ENCODE peak calls at places on chromosome 9, in seven cellular contexts. B, H, D, Q, S, J and M are unnamed samples. For H3K9me3, the result is how much of the 10 kb centered on the place peaks cover.

GRCh38 chr9:126348911-126349550 is 22.4 kb downstream of the MVB12B start:
- DNase-seq in B (peak), H (no peak), D (no peak), Q (no peak), S (no peak), J (no peak), M (no peak)

GRCh38 chr9:108724669-108725068 is 131.1 kb downstream of the ACTL7B start:
- DNase-seq in B (no peak), H (no peak), D (no peak), Q (no peak), S (no peak), J (no peak), M (no peak)

GRCh38 chr9:86407022-86407421 is 52.8 kb upstream of the TUT7 start:
- DNase-seq in B (no peak), H (peak), D (no peak), Q (no peak), S (no peak), J (peak), M (no peak)

GRCh38 chr9:38292480-38292879 is 100.0 kb upstream of the ALDH1B1 start:
- DNase-seq in B (no peak), H (no peak), D (no peak), Q (peak), S (no peak), J (no peak), M (no peak)

GRCh38 chr9:72362680-72363139 is 2.3 kb downstream of the ZFAND5 start:
- DNase-seq in B (peak), H (peak), D (peak), Q (peak), S (peak), J (peak), M (no peak)

GRCh38 chr9:129570450-129571297 is 50.2 kb downstream of the C9orf50 start:
- DNase-seq in B (no peak), H (peak), D (peak), Q (no peak), S (peak), J (peak), M (no peak)

GRCh38 chr9:91178281-91179236 is 183.2 kb downstream of the AUH start:
- DNase-seq in B (no peak), H (no peak), D (peak), Q (no peak), S (no peak), J (no peak), M (no peak)

GRCh38 chr9:127796225-127796813 is 6.4 kb upstream of the FPGS start:
- DNase-seq in B (no peak), H (peak), D (peak), Q (no peak), S (no peak), J (no peak), M (peak)

GRCh38 chr9:16824545-16825041 is 45.9 kb downstream of the BNC2 start:
- DNase-seq in B (no peak), H (no peak), D (no peak), Q (peak), S (no peak), J (peak), M (no peak)

GRCh38 chr9:34630402-34631154 is 1.7 kb upstream of the ARID3C start:
- DNase-seq in B (no peak), H (no peak), D (no peak), Q (no peak), S (no peak), J (no peak), M (no peak)

GRCh38 chr9:114988962-114989599 is 58.7 kb upstream of the TNFSF8 start:
- DNase-seq in B (no peak), H (no peak), D (no peak), Q (no peak), S (no peak), J (no peak), M (no peak)

GRCh38 chr9:114092336-114092735 is 6.8 kb downstream of the KIF12 start:
- DNase-seq in B (no peak), H (no peak), D (no peak), Q (no peak), S (no peak), J (no peak), M (peak)

GRCh38 chr9:82721596-82721995 is 341.3 kb downstream of the RASEF start:
- DNase-seq in B (no peak), H (no peak), D (no peak), Q (no peak), S (no peak), J (no peak), M (no peak)

GRCh38 chr9:123438321-123438720 is 82.3 kb downstream of the CRB2 start:
- DNase-seq in B (no peak), H (no peak), D (no peak), Q (peak), S (no peak), J (no peak), M (peak)

GRCh38 chr9:112097712-112098688 is 77.1 kb downstream of the SUSD1 start:
- DNase-seq in B (no peak), H (peak), D (peak), Q (peak), S (peak), J (peak), M (no peak)

GRCh38 chr9:3385871-3386270 is 139.9 kb downstream of the RFX3 start:
- DNase-seq in B (no peak), H (no peak), D (no peak), Q (no peak), S (no peak), J (no peak), M (no peak)

GRCh38 chr9:631596-631995 is 209.9 kb upstream of the DMRT1 start:
- DNase-seq in B (no peak), H (no peak), D (no peak), Q (no peak), S (no peak), J (no peak), M (no peak)

GRCh38 chr9:107685901-107686300 is 196.3 kb upstream of the KLF4 start:
- DNase-seq in B (no peak), H (no peak), D (no peak), Q (no peak), S (no peak), J (no peak), M (no peak)

GRCh38 chr9:111948958-111949357 is 52.3 kb downstream of the UGCG start:
- DNase-seq in B (no peak), H (no peak), D (no peak), Q (no peak), S (no peak), J (no peak), M (no peak)

GRCh38 chr9:82456621-82457020 is 468.0 kb downstream of the SPATA31D1 start:
- DNase-seq in B (no peak), H (no peak), D (no peak), Q (no peak), S (no peak), J (no peak), M (no peak)

GRCh38 chr9:87796232-87796631 is 70.3 kb downstream of the CTSL start:
- DNase-seq in B (no peak), H (no peak), D (no peak), Q (no peak), S (no peak), J (no peak), M (no peak)

GRCh38 chr9:133048595-133048994 is 13.2 kb upstream of the CEL start:
- DNase-seq in B (no peak), H (peak), D (no peak), Q (peak), S (no peak), J (no peak), M (no peak)

GRCh38 chr9:70811638-70812037 is 309.8 kb downstream of the TRPM3 start:
- DNase-seq in B (no peak), H (no peak), D (no peak), Q (no peak), S (no peak), J (no peak), M (no peak)

GRCh38 chr9:75712690-75713089 is 177.8 kb upstream of the PCSK5 start:
- DNase-seq in B (no peak), H (no peak), D (no peak), Q (no peak), S (no peak), J (no peak), M (no peak)

GRCh38 chr9:75108571-75108970 is 20.3 kb downstream of the OSTF1 start:
- DNase-seq in B (peak), H (peak), D (peak), Q (no peak), S (peak), J (no peak), M (no peak)

GRCh38 chr9:13934411-13934810 is 379.5 kb downstream of the NFIB start:
- DNase-seq in B (no peak), H (no peak), D (no peak), Q (no peak), S (no peak), J (no peak), M (no peak)

GRCh38 chr9:113635586-113635985 is 172.1 kb downstream of the RGS3 start:
- DNase-seq in B (no peak), H (no peak), D (no peak), Q (no peak), S (no peak), J (no peak), M (peak)

GRCh38 chr9:72982161-72982799 is 29.4 kb upstream of the ALDH1A1 start:
- DNase-seq in B (no peak), H (no peak), D (no peak), Q (no peak), S (no peak), J (no peak), M (no peak)

GRCh38 chr9:98533132-98533531 is 175.6 kb downstream of the GABBR2 start:
- DNase-seq in B (no peak), H (no peak), D (no peak), Q (no peak), S (no peak), J (no peak), M (no peak)

GRCh38 chr9:138096192-138096845 is 218.7 kb downstream of the CACNA1B start:
- DNase-seq in B (no peak), H (no peak), D (no peak), Q (no peak), S (no peak), J (no peak), M (peak)
- H3K9me3 ChIP-seq in B (under half), H (under half), D (under half), Q (under half), S (under half), J (under half), M (under half)

DNA sequence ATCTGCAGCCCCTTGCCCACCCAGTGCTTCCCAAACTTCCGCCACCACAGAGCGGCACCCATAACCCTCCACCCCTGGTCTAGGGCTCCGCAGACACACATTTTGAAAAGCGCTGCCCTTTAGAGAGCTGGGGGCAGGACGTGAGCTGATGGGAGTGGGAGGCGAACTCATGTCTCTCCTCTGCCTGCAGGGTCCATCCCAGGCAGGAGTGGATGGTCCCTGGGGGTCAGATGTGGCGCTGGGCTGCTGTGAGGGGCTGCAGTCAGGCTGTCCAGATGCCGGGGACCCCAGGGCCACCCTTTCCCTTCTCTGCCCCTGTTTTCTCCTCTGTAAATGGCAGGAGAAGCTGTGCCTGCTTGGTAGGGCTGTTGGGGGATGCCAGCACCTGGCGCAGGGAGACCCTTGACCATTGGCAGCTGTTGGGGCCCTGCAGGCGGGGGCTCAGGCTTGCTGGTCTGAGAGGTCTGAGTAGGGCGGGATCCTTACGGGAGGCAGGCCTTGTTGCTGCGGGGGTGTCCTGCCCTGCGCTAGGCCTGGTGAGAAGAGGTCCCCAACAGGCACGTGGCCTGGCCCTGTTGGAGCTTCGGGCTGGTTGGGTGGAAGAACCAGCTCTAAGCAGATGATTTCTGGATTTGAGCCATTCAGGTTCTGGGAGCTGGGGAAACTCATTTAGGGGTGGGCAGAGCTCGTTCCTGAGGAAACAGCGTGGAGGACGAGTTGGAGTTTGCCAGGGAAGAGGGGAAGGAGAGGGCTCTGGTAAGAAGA is 10.3 kb upstream of the RNU6ATAC start:
- DNase-seq in B (peak), H (no peak), D (no peak), Q (no peak), S (no peak), J (no peak), M (peak)
- H3K4me3 ChIP-seq in B (no peak), H (no peak), D (no peak), Q (no peak), S (no peak), J (no peak), M (no peak)

DNA sequence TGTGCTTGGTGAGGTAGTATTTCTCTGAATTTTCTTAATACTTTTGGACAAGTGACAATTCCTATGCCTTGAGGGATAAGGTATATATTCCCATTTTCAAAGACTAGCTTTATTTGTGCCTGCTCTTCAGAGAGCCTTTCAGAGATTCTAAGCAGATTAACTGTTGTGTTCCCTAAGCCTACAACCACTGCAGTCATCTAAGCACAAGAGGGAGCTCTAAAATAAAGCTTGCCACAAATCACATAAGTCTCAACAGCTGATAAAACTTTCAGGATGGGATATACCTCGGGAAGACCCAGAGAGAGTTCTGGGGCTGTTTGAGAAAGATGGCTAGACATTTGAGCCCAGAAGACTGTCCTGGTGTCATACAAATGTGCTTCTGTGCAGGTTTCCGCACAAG is 157.3 kb downstream of the CYLC2 start:
- DNase-seq in B (no peak), H (no peak), D (no peak), Q (peak), S (no peak), J (no peak), M (no peak)
- H3K9me3 ChIP-seq in B (under half), H (under half), D (under half), Q (under half), S (half or more), J (under half), M (under half)

DNA sequence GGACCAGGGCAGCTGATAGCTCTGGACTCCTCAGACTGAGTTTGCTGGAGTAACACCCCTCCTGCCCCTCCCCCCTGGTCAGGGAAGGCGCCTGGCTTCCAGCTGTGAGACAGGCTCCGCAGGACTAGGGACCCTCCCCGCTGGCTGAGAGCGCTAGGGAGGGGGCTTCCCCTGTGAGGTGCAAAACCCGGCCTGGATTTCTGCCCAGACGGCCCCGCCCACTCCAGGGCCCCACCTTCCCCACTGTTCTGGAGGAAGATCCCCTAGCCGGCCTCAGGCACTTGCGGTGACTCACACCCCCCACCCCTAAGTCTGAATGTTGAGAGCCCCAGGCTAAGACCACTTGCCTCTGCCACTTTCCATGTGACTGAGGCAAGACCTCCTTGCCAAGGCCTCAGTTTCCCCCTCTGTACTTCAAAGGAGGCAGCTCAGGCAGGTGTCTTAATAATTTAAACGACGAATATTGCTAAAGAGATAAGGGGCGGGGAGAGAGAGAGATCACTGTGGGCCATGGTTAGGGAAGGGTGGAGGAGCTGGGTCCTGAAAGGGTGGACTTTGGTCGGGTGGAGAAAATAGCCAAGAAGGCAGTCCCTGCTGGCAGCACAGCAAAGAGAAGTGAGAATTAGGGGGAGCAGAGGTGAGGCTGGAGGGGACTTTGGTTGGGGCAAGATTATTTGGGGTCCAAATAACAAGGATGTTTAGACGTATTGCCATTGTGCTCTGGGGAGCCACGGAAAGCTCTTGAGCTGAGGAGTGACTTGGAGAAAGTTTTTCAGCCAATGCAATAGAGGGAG is 1.0 kb upstream of the DAB2IP start:
- DNase-seq in B (peak), H (peak), D (peak), Q (peak), S (peak), J (peak), M (peak)
- H3K4me3 ChIP-seq in B (no peak), H (no peak), D (no peak), Q (peak), S (peak), J (no peak), M (peak)

DNA sequence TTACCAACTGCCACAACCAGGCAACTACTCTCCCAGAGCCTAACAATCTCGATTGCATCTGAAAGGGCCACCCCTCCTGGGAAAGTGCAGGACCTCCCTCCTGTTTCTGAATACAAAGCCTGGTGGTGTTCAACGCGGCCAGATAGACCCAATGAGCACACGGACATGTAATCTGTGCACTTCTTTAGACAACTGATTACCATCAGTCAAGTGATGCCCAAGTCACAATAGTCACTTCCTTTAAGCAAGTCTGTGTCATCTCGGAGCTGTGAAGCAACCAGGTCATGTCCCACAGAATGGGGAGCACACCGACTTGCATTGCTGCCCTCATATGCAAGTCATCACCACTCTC is 739 bp downstream of the C9orf72 start:
- DNase-seq in B (no peak), H (peak), D (no peak), Q (no peak), S (no peak), J (peak), M (no peak)
- H3K9me3 ChIP-seq in B (under half), H (under half), D (under half), Q (under half), S (under half), J (under half), M (under half)

DNA sequence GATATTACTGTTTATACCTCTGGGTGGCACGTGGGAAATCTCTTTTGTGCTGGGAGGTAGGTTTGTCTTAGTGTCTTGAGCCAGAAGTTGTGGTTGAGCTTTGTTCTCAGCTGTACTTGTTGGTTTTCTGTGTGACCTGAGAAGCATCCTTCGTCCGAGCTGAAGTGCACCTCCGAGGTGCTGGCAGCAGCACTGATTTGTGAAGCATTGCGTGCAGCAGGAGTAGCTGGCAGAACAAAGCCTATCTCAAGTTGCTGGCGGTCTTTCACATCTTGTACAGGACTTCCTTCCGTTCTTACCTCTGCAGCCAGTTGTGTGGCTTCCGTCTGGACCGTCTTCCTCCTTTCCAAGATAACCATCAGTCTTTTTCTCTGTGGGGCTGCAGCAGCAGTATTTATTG is 4.3 kb downstream of the PRRC2B start:
- DNase-seq in B (peak), H (peak), D (no peak), Q (no peak), S (no peak), J (no peak), M (no peak)
- H3K4me3 ChIP-seq in B (no peak), H (no peak), D (peak), Q (no peak), S (peak), J (no peak), M (no peak)

GRCh38 chr9:103323699-103324098 is 328.6 kb downstream of the CYLC2 start:
- DNase-seq in B (no peak), H (no peak), D (no peak), Q (no peak), S (no peak), J (no peak), M (no peak)
- H3K9me3 ChIP-seq in B (under half), H (under half), D (under half), Q (under half), S (under half), J (under half), M (under half)